ENCODE peak calls at places on chromosomes 2 and 18, in nine cellular contexts. S is A549, O is heart left ventricle, A is GM12878, Y is IMR-90, B is adrenal gland, U is right lobe of liver, W is body of pancreas, M is Peyer's patch. I is an unnamed sample.

GRCh38 chr2:218271865-218272530 is 1.7 kb downstream of the PNKD start:
- DNase-seq in S (no peak), O (no peak), A (no peak), Y (no peak), B (no peak), U (no peak), W (no peak), M (no peak), I (no peak)

GRCh38 chr18:23220355-23220754 is 85.1 kb downstream of the CABLES1 start:
- DNase-seq in S (no peak), O (no peak), A (no peak), Y (no peak), B (no peak), U (no peak), W (no peak), M (no peak), I (no peak)

GRCh38 chr2:174344716-174345472 is 10.1 kb downstream of the SP9 start:
- DNase-seq in S (peak), O (no peak), A (no peak), Y (peak), B (no peak), U (no peak), W (no peak), M (no peak), I (no peak)

GRCh38 chr2:103785432-103785831 is 1023.6 kb downstream of the TMEM182 start:
- DNase-seq in S (no peak), O (no peak), A (no peak), Y (no peak), B (no peak), U (no peak), W (no peak), M (no peak), I (no peak)

GRCh38 chr2:236176417-236176816 is 8.2 kb upstream of the GBX2 start:
- DNase-seq in S (peak), O (no peak), A (no peak), Y (peak), B (no peak), U (no peak), W (no peak), M (no peak), I (no peak)

GRCh38 chr2:2590796-2591541 is 259.9 kb upstream of the MYT1L start:
- DNase-seq in S (no peak), O (no peak), A (no peak), Y (no peak), B (no peak), U (no peak), W (no peak), M (no peak), I (no peak)

GRCh38 chr2:54704688-54705605 is 18.5 kb upstream of the EML6 start:
- DNase-seq in S (peak), O (no peak), A (no peak), Y (peak), B (no peak), U (no peak), W (no peak), M (no peak), I (no peak)

GRCh38 chr18:54444309-54444914 is 86.7 kb downstream of the C18orf54 start:
- DNase-seq in S (peak), O (peak), A (no peak), Y (peak), B (peak), U (peak), W (peak), M (peak), I (no peak)

GRCh38 chr2:85243101-85244072 is 84.4 kb downstream of the TGOLN2 start:
- DNase-seq in S (peak), O (peak), A (no peak), Y (no peak), B (peak), U (peak), W (peak), M (peak), I (peak)

DNA sequence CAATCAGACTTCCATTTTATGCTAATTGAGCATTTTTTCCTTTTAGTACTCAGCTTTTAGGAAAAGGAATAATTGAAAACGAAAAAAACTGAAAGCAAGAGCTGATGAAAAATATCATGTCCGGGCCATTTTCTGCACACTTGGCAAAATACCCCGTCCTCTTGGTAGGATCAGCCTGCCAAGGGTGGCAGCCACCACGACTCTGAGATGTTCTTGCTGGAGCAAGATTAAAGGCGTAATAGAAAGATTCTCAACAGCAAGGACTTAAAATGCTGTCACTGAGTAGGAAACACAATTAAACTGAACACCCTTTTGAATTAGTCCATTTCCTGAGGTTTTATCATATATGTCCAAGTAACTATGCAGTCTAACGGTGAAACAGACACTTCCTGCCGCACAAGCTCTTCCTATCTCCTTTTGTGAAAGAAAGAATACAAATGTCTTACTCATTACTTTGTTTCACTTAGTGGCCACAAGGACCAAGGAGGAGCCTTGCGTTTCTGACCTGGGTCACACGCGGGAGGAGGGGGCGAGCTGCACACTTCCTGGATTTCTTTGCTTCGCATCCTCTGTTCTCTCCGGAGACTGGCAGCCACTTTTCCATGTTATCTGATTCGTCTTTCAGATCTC is 222.7 kb downstream of the PIEZO2 start:
- DNase-seq in S (no peak), O (no peak), A (peak), Y (peak), B (peak), U (peak), W (no peak), M (no peak), I (no peak)
- TF ChIP-seq POLR2A in S (no peak), O (no peak), A (no peak), Y (no peak), B (no peak), U (no peak), W (no peak), M (no peak), I (no peak)

GRCh38 chr2:230219419-230220331 is at the start of gene SP110:
- DNase-seq in S (peak), O (peak), A (peak), Y (peak), B (peak), U (peak), W (peak), M (peak), I (peak)
- H3K27ac ChIP-seq in S (peak), O (peak), A (peak), Y (peak), B (peak), U (peak), W (peak), M (peak), I (peak)

DNA sequence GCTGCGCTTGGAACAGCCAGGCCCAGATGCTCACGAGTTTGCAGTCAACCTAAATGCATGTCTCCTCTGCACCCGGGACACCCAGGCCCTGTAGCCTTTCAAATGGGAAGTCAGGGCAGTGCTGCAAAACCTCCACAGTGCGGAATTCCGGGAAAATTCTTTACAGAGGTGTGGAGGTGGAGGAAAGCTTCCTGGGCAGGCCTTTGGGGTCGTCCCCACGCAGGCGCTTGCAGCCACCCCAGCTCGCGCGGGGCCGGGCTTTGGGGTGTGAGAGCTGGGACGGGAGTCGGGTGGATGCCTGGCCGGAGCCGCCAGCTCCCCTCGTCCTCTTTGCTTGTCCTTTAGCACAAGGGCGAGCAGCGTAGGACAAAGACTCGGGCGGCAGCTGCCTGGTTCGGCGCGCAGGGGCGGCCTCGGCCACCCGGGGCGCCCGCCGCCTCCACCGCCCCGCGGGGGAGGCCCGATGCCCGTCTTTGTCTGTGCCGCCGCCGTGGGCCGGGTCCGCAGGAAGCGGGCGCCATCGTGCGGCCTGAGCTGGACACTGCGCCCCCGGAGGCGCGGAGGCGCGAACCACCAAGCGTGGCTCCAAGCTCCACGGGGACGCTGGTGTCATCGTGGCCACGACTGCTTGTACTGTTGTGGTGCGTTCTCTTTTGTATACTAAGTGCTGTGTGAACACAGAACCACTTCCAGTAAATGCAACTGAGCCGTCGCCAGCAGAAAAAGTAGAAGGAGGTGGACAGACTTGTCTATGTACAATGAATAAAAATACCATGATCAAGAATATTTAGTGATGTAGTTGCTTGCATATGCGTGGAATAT is 28.2 kb upstream of the BCL11A start:
- DNase-seq in S (peak), O (peak), A (no peak), Y (peak), B (peak), U (peak), W (peak), M (peak), I (peak)
- H3K4me3 ChIP-seq in S (peak), O (peak), A (no peak), Y (peak), B (no peak), U (peak), W (no peak), M (peak), I (peak)

GRCh38 chr2:226799211-226799975 is at the start of gene IRS1:
- DNase-seq in S (peak), O (peak), A (no peak), Y (peak), B (peak), U (peak), W (peak), M (peak), I (peak)
- TF ChIP-seq POLR2A in S (peak), O (peak), A (peak), Y (no peak), B (no peak), U (peak), W (peak), M (peak), I (peak)

DNA sequence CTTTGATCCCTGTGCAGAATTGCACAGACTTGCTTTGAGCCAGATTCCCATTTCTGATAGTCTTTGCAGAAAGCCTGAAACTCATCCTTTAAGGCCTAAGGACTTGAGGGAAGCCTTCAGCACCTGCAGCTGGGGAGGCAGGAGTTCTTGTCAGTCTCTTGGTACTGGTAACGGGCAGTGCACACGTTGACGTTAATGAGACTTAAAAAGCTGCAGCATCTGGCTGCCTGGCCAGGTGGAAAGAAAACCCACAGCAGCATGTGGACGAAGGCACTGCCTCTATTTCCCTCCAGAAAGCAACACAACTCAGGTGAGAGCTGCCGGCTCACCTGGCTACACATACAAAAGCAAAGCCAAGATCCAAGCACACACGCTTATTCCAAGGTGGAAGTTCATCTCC is 178.8 kb downstream of the ANAPC1 start:
- DNase-seq in S (no peak), O (no peak), A (no peak), Y (no peak), B (no peak), U (no peak), W (no peak), M (peak), I (no peak)
- H3K27ac ChIP-seq in S (peak), O (no peak), A (no peak), Y (no peak), B (no peak), U (no peak), W (no peak), M (no peak), I (peak)

GRCh38 chr18:56728741-56729140 is 77.6 kb downstream of the WDR7 start:
- DNase-seq in S (no peak), O (no peak), A (no peak), Y (no peak), B (no peak), U (no peak), W (no peak), M (no peak), I (no peak)

GRCh38 chr18:56723706-56724105 is 72.5 kb downstream of the WDR7 start:
- DNase-seq in S (no peak), O (no peak), A (no peak), Y (no peak), B (no peak), U (no peak), W (no peak), M (no peak), I (no peak)

GRCh38 chr18:56727399-56727798 is 76.2 kb downstream of the WDR7 start:
- DNase-seq in S (no peak), O (no peak), A (no peak), Y (no peak), B (no peak), U (no peak), W (no peak), M (no peak), I (no peak)

GRCh38 chr18:56722518-56722917 is 71.4 kb downstream of the WDR7 start:
- DNase-seq in S (no peak), O (no peak), A (no peak), Y (no peak), B (no peak), U (no peak), W (no peak), M (no peak), I (no peak)

GRCh38 chr18:56726906-56727305 is 75.7 kb downstream of the WDR7 start:
- DNase-seq in S (no peak), O (no peak), A (no peak), Y (no peak), B (no peak), U (no peak), W (no peak), M (no peak), I (no peak)
- H3K4me3 ChIP-seq in S (no peak), O (no peak), A (no peak), Y (no peak), B (no peak), U (no peak), W (no peak), M (no peak), I (no peak)

GRCh38 chr2:30147196-30147714 is 448 bp downstream of the YPEL5 start:
- DNase-seq in S (no peak), O (no peak), A (no peak), Y (no peak), B (no peak), U (peak), W (no peak), M (peak), I (peak)

GRCh38 chr2:30148850-30149249 is 2.0 kb downstream of the YPEL5 start:
- DNase-seq in S (no peak), O (no peak), A (no peak), Y (no peak), B (no peak), U (no peak), W (no peak), M (no peak), I (no peak)

GRCh38 chr2:30146337-30147195 is at the start of gene YPEL5:
- DNase-seq in S (peak), O (peak), A (peak), Y (peak), B (peak), U (peak), W (peak), M (peak), I (peak)

GRCh38 chr2:30149513-30149912 is 2.7 kb downstream of the YPEL5 start:
- DNase-seq in S (no peak), O (no peak), A (no peak), Y (no peak), B (no peak), U (no peak), W (no peak), M (no peak), I (no peak)

GRCh38 chr2:30147715-30148611 is 1.2 kb downstream of the YPEL5 start:
- DNase-seq in S (peak), O (peak), A (no peak), Y (peak), B (peak), U (peak), W (peak), M (peak), I (peak)
- TF ChIP-seq POLR2A in S (no peak), O (peak), A (peak), Y (peak), B (peak), U (peak), W (peak), M (peak), I (peak)

I was measured in gastrocnemius medialis.